ENCODE peak calls at places on chromosomes 16 and 17, in four cellular contexts. D is astrocyte of the spinal cord, A is HepG2, C is MM.1S. R is an unnamed sample.
A peak's percentile ranks its signal among the peaks of the same experiment; 100 is the strongest.

GRCh38 chr16:85751665-85752501 is 987 bp upstream of the C16orf74 start:
- DNase-seq in A (no peak), D (no peak), C (no peak), R (peak; percentile 95)

GRCh38 chr17:31327534-31328526 is 6.4 kb upstream of the EVI2A start:
- DNase-seq in D (peak; percentile 91), C (no peak), A (peak; percentile 52), R (peak; percentile 90)

GRCh38 chr17:67818110-67819002 is 6.9 kb upstream of the BPTF start:
- DNase-seq in A (no peak), D (no peak), C (peak; percentile 7), R (no peak)

GRCh38 chr17:16273499-16273898 is 56.5 kb downstream of the PIGL start:
- DNase-seq in C (no peak), A (no peak), D (peak; percentile 55), R (peak; percentile 86)

GRCh38 chr16:58011652-58012051 is 10.4 kb downstream of the USB1 start:
- DNase-seq in C (no peak), A (peak; percentile 41), D (peak; percentile 62), R (no peak)

GRCh38 chr16:83771306-83771942 is 36.4 kb upstream of the HSBP1 start:
- DNase-seq in C (no peak), D (no peak), A (no peak), R (no peak)

GRCh38 chr17:7889166-7889584 is 586 bp downstream of the CHD3 start:
- DNase-seq in A (peak; percentile 85), D (peak; percentile 85), C (no peak), R (peak; percentile 74)

GRCh38 chr17:41773190-41773588 is 13.3 kb downstream of the JUP start:
- DNase-seq in D (peak; percentile 87), A (peak; percentile 79), C (no peak), R (peak; percentile 98)

GRCh38 chr16:76676356-76676755 is 399.2 kb downstream of the CNTNAP4 start:
- DNase-seq in A (no peak), C (no peak), D (no peak), R (peak; percentile 91)

GRCh38 chr17:40068584-40068916 is 5.8 kb downstream of the THRA start:
- DNase-seq in D (no peak), A (no peak), C (peak; percentile 10), R (no peak)

GRCh38 chr16:2093793-2094192 is 41.9 kb downstream of the PKD1 start:
- DNase-seq in C (no peak), D (no peak), A (no peak), R (no peak)

GRCh38 chr16:66972983-66973382 is 11.9 kb downstream of the CES3 start:
- DNase-seq in A (no peak), D (no peak), C (no peak), R (no peak)

GRCh38 chr17:28849281-28849680 is 5.5 kb upstream of the ERAL1 start:
- DNase-seq in D (no peak), C (no peak), A (no peak), R (no peak)

GRCh38 chr16:3152022-3152272 is 17.1 kb downstream of the ZNF213 start:
- DNase-seq in A (no peak), C (no peak), D (no peak), R (no peak)

GRCh38 chr17:50080827-50081226 is 14.3 kb upstream of the PDK2 start:
- DNase-seq in D (no peak), A (no peak), C (peak; percentile 96), R (no peak)

GRCh38 chr17:68089881-68090280 is 54.3 kb downstream of the KPNA2 start:
- DNase-seq in D (no peak), A (peak; percentile 80), C (no peak), R (peak; percentile 48)

GRCh38 chr16:64545769-64546168 is 576.1 kb downstream of the CDH11 start:
- DNase-seq in C (no peak), A (no peak), D (no peak), R (peak; percentile 93)

GRCh38 chr16:30805370-30806169 is 18.6 kb upstream of the ZNF629 start:
- DNase-seq in A (peak; percentile 78), C (peak; percentile 71), D (peak; percentile 79), R (peak; percentile 36)
- H3K4me3 ChIP-seq in A (peak overlapping the region; percentile 89), C (peak overlapping the region; percentile 94), D (peak overlapping the region; percentile 75), R (peak overlapping the region; percentile 61)

GRCh38 chr16:62190426-62190825 is 154.2 kb upstream of the CDH8 start:
- DNase-seq in C (peak; percentile 44), A (peak; percentile 24), D (peak; percentile 4), R (peak; percentile 32)
- TF ChIP-seq CTCF in C (peak; percentile 49), A (peak; percentile 41), D (peak; percentile 42), R (peak; percentile 51)

GRCh38 chr17:80968602-80969029 is 23.0 kb upstream of the CHMP6 start:
- DNase-seq in C (no peak), A (no peak), D (no peak), R (no peak)

GRCh38 chr17:80970044-80970761 is 21.4 kb upstream of the CHMP6 start:
- DNase-seq in C (peak; percentile 38), A (no peak), D (no peak), R (no peak)

GRCh38 chr17:80970762-80971703 is 20.6 kb upstream of the CHMP6 start:
- DNase-seq in D (no peak), C (no peak), A (no peak), R (no peak)

GRCh38 chr17:80969030-80969673 is 22.5 kb upstream of the CHMP6 start:
- DNase-seq in D (no peak), A (no peak), C (no peak), R (no peak)

DNA sequence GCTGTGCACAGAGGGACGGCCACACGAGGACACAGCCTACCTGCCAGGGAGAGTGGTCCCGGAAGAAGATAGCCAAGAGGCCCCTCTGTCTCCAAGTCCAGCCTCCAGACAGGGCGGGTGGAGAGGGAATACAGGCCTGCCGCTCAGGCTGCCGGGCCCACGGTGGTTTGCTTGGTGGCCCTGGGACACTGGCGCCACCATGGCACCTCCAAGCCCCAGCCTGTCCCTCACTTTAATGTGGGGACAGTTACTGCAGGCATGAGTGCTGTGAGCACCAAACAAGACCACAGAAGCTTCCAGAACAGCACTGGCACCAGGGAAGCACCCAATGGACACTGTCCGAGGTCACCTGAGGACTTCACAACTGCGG is 22.0 kb upstream of the CHMP6 start:
- DNase-seq in A (no peak), D (no peak), C (no peak), R (no peak)
- H3K4me3 ChIP-seq in A (peak overlapping the region; percentile 4), D (no peak overlapping the region), C (no peak overlapping the region), R (no peak overlapping the region)

GRCh38 chr17:18960241-18960665 is 8.3 kb downstream of the SLC5A10 start:
- DNase-seq in D (no peak), C (no peak), A (no peak), R (no peak)
- TF ChIP-seq CTCF in D (no peak), C (no peak), A (no peak), R (no peak)

GRCh38 chr17:20774472-20775135 is 195.1 kb downstream of the CDRT15L2 start:
- DNase-seq in C (peak; percentile 69), D (no peak), A (no peak), R (no peak)
- H3K4me3 ChIP-seq in C (peak overlapping the region; percentile 39), D (no peak overlapping the region), A (no peak overlapping the region), R (no peak overlapping the region)

DNA sequence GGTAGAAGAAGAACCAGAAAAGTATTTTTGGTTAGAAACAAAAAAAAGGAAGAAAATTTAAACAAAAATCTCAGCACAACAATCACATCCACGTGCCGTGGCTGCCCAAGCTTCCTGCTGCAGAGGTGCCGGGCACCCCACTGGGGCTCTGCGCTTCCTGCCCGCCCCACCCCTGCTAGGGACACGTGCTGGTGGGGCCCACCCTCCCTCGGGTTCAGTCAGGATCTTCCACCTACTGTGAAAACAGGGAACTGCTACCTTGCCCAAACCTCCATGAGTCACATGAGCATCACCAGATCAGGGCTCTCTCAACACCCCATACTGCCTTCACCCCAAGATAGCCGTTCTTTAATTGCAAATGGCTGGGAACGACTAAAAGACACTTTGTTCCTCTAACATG is 24.4 kb upstream of the CYTH1 start:
- DNase-seq in A (no peak), D (no peak), C (no peak), R (peak; percentile 25)
- TF ChIP-seq CTCF in A (no peak), D (no peak), C (no peak), R (peak; percentile 26)

GRCh38 chr16:81651758-81652718 is 127.1 kb upstream of the PLCG2 start:
- DNase-seq in C (peak; percentile 13), A (no peak), D (no peak), R (no peak)
- H3K4me3 ChIP-seq in C (peak overlapping the region; percentile 70), A (no peak overlapping the region), D (no peak overlapping the region), R (no peak overlapping the region)

GRCh38 chr16:49533436-49533835 is 159.8 kb downstream of the C16orf78 start:
- DNase-seq in A (no peak), D (no peak), C (no peak), R (no peak)
- TF ChIP-seq CTCF in A (no peak), D (no peak), C (no peak), R (no peak)

R was measured in bronchial epithelial cell.